ENCODE peak calls at places on chromosomes 3 and 15, in eight cellular contexts. H is SK-N-SH; B is naive thymus-derived CD4-positive, alpha-beta T cell; G is fibroblast of lung; V is CD8-positive, alpha-beta memory T cell; W is mesenchymal stem cell; L is RWPE1; Y is A549. A is an unnamed sample.

GRCh38 chr3:69079269-69080159 is 651 bp downstream of the UBA3 start:
- DNase-seq in Y (no peak), V (peak), H (peak), G (no peak), W (peak), B (no peak), L (peak), A (no peak)

GRCh38 chr3:45010718-45011355 is 15.3 kb upstream of the CLEC3B start:
- DNase-seq in Y (no peak), B (no peak), V (no peak), W (peak), H (no peak), L (no peak), G (peak), A (no peak)

GRCh38 chr15:31328425-31328998 is 1.9 kb downstream of the KLF13 start:
- DNase-seq in W (peak), Y (peak), V (peak), B (peak), L (peak), H (peak), G (peak), A (peak)

GRCh38 chr15:69997701-69998273 is 99.9 kb downstream of the TLE3 start:
- DNase-seq in V (no peak), Y (peak), G (peak), H (no peak), W (peak), L (peak), B (no peak), A (no peak)

GRCh38 chr15:28106294-28107110 is 7.4 kb upstream of the OCA2 start:
- DNase-seq in W (peak), H (peak), B (no peak), V (peak), G (peak), Y (peak), L (no peak), A (peak)

GRCh38 chr3:184560531-184560930 is 1.1 kb upstream of the EPHB3 start:
- DNase-seq in G (no peak), H (no peak), L (no peak), Y (no peak), W (no peak), B (no peak), V (no peak), A (no peak)

GRCh38 chr3:179967622-179968021 is 69.1 kb downstream of the PEX5L start:
- DNase-seq in H (no peak), Y (no peak), W (no peak), B (no peak), L (no peak), V (no peak), G (peak), A (no peak)

GRCh38 chr3:39064646-39065045 is 12.8 kb downstream of the WDR48 start:
- DNase-seq in V (no peak), B (no peak), H (no peak), L (no peak), Y (no peak), W (no peak), G (peak), A (no peak)

GRCh38 chr15:62976301-62976842 is 66.2 kb upstream of the TPM1 start:
- DNase-seq in H (no peak), W (peak), B (no peak), V (no peak), G (peak), Y (peak), L (no peak), A (no peak)

GRCh38 chr3:139418144-139418543 is 28.7 kb upstream of the COPB2 start:
- DNase-seq in L (no peak), B (no peak), W (no peak), Y (no peak), G (no peak), H (no peak), V (no peak), A (no peak)

GRCh38 chr3:154684021-154684420 is 254.0 kb upstream of the GPR149 start:
- DNase-seq in B (no peak), H (no peak), Y (no peak), W (no peak), G (no peak), V (no peak), L (no peak), A (no peak)

GRCh38 chr15:62306851-62307504 is 141.9 kb upstream of the C2CD4B start:
- DNase-seq in H (peak), W (peak), Y (peak), B (no peak), V (no peak), G (peak), L (peak), A (no peak)

GRCh38 chr3:37491776-37492175 is 317.4 kb upstream of the LRRFIP2 start:
- DNase-seq in V (no peak), B (no peak), Y (no peak), G (peak), L (no peak), H (no peak), W (no peak), A (no peak)

GRCh38 chr15:55320963-55321362 is 1.9 kb downstream of the PIGB start:
- DNase-seq in H (no peak), V (no peak), B (no peak), G (no peak), W (no peak), L (no peak), Y (no peak), A (no peak)

GRCh38 chr3:123652346-123652984 is 67.6 kb upstream of the HACD2 start:
- DNase-seq in V (no peak), B (no peak), Y (peak), G (peak), W (peak), L (peak), H (peak), A (no peak)

GRCh38 chr3:175737646-175738572 is 878.8 kb downstream of the NAALADL2 start:
- DNase-seq in H (no peak), G (peak), W (peak), V (no peak), L (peak), Y (no peak), B (no peak), A (no peak)

GRCh38 chr3:156536524-156537316 is 18.2 kb downstream of the SSR3 start:
- DNase-seq in L (no peak), W (peak), Y (no peak), H (no peak), V (no peak), G (peak), B (no peak), A (no peak)

GRCh38 chr3:133209871-133210550 is 171.8 kb downstream of the TMEM108 start:
- DNase-seq in W (peak), B (no peak), H (no peak), L (no peak), Y (no peak), V (no peak), G (peak), A (no peak)

GRCh38 chr3:32630266-32630665 is 54.7 kb upstream of the CNOT10 start:
- DNase-seq in H (no peak), G (no peak), W (peak), B (no peak), Y (peak), L (peak), V (no peak), A (no peak)

GRCh38 chr3:30141927-30142326 is 464.5 kb upstream of the TGFBR2 start:
- DNase-seq in W (no peak), G (no peak), Y (no peak), B (no peak), H (peak), V (no peak), L (no peak), A (no peak)

GRCh38 chr3:9934235-9934621 is 594 bp downstream of the CRELD1 start:
- DNase-seq in V (peak), L (no peak), H (peak), W (no peak), G (no peak), B (no peak), Y (no peak), A (peak)

GRCh38 chr3:12759693-12760565 is 870 bp upstream of the TMEM40 start:
- DNase-seq in V (no peak), Y (no peak), W (no peak), B (no peak), L (no peak), H (no peak), G (no peak), A (no peak)
- H3K27ac ChIP-seq in V (no peak), Y (no peak), W (peak), B (no peak), L (peak), H (no peak), G (no peak), A (no peak)

DNA sequence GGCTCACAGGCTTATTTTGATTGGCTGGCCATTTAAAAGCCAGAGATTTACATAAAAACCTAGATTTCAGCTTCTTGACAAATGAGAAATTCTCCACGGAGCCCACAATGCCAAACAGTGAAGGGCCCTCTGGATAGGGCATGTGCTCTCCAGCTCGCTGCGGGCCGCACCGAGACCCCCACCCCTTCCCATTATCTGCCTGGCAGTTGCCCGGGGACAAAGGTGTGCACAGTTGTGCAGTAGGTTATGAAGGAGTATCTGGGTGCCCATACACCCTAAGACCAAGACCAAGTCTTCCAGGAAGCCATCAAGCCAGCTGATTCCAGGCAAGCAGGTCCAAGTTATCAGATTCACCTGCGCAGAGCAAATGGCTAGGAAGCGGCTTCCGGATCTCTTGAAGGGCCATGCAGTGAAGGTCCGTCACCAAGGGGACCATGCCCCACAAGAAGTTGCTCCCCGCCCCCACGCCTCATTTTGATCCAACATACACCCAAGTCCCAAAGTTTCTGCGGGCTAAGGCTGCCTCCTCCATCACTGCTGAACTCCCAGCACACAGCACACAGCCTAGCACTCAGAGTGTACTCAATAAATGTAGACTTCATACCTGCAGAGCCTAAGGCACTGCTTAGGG is 1.3 kb downstream of the MRPS25 start:
- DNase-seq in V (no peak), W (no peak), Y (no peak), L (no peak), H (peak), G (no peak), B (no peak), A (no peak)
- H3K27ac ChIP-seq in V (peak), W (no peak), Y (peak), L (peak), H (no peak), G (peak), B (peak), A (peak)

DNA sequence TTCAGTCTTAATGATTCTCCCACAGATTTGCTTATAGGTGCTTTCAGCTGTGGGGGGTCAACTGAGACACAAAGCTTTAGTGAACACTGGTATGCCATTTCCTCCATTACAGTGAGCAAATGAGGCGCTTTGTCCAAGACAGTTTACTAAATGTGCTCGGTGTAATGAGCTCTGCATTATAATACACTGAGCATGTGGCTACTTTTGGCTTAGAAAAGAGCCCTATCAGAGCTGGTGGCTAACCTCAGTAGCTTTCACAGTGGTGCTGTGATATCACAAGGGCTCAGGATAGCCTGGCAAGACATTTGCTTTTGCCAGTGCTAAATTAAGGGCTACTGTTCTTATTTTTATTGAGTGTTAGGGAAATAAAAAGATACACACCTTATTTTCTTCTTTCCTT is 749.7 kb upstream of the ARPP21 start:
- DNase-seq in L (no peak), Y (no peak), B (no peak), G (no peak), W (no peak), V (no peak), H (no peak), A (no peak)
- H3K27ac ChIP-seq in L (no peak), Y (no peak), B (no peak), G (no peak), W (no peak), V (no peak), H (no peak), A (no peak)

DNA sequence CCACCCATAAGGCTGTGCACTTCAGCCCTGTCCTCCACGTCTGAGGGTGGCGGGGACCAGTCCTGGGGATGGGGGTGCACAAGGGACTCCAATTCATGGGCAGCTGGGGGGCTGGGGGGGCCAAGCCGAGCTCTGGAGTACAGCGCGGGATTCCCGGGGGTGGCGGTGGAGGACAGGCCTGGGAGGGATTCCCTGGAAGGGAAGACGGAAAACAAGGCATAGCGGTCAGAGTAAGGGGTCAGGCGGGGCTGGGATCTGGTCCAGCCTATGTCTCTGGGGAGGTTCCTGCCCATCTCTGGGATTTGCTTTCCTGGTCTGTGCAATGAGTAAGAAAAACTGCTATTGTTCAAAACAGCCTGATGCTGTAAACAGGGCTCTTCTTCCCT is 8.1 kb upstream of the IGDCC3 start:
- DNase-seq in Y (no peak), W (no peak), H (no peak), G (no peak), B (no peak), L (no peak), V (no peak), A (no peak)
- H3K27ac ChIP-seq in Y (no peak), W (no peak), H (no peak), G (no peak), B (no peak), L (no peak), V (no peak), A (no peak)

GRCh38 chr3:177608443-177608842 is 411.2 kb upstream of the TBL1XR1 start:
- DNase-seq in W (no peak), G (no peak), H (no peak), V (no peak), L (no peak), Y (no peak), B (no peak), A (no peak)

GRCh38 chr3:177611781-177612389 is 414.6 kb upstream of the TBL1XR1 start:
- DNase-seq in B (no peak), V (no peak), H (no peak), L (no peak), Y (no peak), G (no peak), W (no peak), A (no peak)

GRCh38 chr3:177609613-177610012 is 412.3 kb upstream of the TBL1XR1 start:
- DNase-seq in W (no peak), G (no peak), H (no peak), B (no peak), V (no peak), L (no peak), Y (no peak), A (no peak)

GRCh38 chr3:177610262-177610661 is 413.0 kb upstream of the TBL1XR1 start:
- DNase-seq in L (no peak), W (no peak), H (no peak), V (no peak), G (no peak), B (no peak), Y (no peak), A (no peak)

DNA sequence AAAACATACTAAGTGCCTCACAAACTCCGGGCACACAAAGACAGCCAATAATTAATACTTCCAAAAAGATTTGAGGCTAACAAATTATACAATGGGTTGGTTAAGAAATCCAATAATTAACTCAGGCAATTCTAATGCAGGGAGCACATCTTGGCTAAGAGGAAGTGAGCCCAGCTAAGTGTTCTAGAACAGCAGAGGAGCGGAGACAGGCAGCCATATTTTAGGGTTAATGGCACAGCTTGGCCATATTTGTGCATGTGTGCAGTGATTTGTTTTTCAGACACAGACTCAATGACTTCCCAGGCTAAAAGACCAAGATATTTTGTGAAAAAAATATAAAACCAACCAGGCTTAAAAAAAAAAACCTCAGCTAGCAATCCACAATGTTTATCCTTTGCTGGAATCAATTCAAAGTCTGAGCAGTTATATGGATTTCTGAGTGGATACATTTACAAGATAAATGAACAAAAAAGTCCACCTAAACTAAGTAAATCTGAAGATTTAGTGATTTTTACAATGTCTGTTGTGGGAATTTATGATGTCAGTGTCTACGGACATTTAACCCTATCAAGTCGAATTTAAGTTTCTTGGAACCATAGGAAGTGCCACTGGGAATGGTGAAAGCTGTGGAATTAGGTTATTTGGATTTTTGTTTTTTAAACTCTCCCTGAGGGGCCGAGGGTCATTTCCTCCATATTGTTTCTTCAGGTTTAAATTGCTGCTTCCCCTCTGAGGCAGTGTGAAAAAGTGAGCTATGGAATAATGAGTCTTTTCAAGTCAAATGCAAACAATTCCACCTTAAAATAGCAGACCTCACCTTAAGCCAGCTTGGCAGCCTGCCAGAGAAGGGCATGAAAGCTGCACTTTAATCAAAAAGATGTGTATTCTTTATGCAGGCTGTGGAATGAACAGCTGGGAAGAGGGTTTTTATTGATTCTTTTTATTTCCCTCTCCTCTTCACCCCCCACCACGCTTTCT is 413.7 kb upstream of the TBL1XR1 start:
- DNase-seq in H (no peak), L (no peak), V (no peak), Y (no peak), W (no peak), G (peak), B (peak), A (peak)
- H3K27ac ChIP-seq in H (no peak), L (no peak), V (no peak), Y (peak), W (no peak), G (no peak), B (no peak), A (no peak)

GRCh38 chr3:197354195-197355059 is 56.0 kb upstream of the DLG1 start:
- DNase-seq in B (no peak), V (no peak), Y (no peak), G (peak), W (peak), H (peak), L (no peak), A (no peak)
- H3K27ac ChIP-seq in B (no peak), V (no peak), Y (no peak), G (no peak), W (peak), H (no peak), L (no peak), A (no peak)

GRCh38 chr15:99172989-99173388 is 68.1 kb downstream of the SYNM start:
- DNase-seq in V (no peak), W (no peak), L (no peak), Y (no peak), H (no peak), G (no peak), B (no peak), A (no peak)
- H3K27ac ChIP-seq in V (no peak), W (no peak), L (no peak), Y (no peak), H (no peak), G (no peak), B (no peak), A (no peak)

GRCh38 chr3:49397470-49397869 is 14.3 kb downstream of the RHOA start:
- DNase-seq in H (peak), L (no peak), Y (peak), W (peak), V (no peak), B (no peak), G (no peak), A (no peak)
- H3K27ac ChIP-seq in H (no peak), L (no peak), Y (no peak), W (no peak), V (no peak), B (no peak), G (no peak), A (no peak)

GRCh38 chr3:188176884-188177283 is 22.9 kb downstream of the LPP start:
- DNase-seq in V (no peak), W (no peak), H (no peak), Y (no peak), L (no peak), B (no peak), G (no peak), A (no peak)

GRCh38 chr3:188180114-188180513 is 26.2 kb downstream of the LPP start:
- DNase-seq in G (no peak), V (no peak), W (no peak), H (no peak), B (no peak), Y (no peak), L (no peak), A (no peak)

GRCh38 chr3:188178293-188178950 is 24.5 kb downstream of the LPP start:
- DNase-seq in L (no peak), Y (peak), G (no peak), H (no peak), B (no peak), W (no peak), V (no peak), A (no peak)

GRCh38 chr3:188177721-188178120 is 23.8 kb downstream of the LPP start:
- DNase-seq in L (no peak), G (no peak), B (no peak), W (no peak), V (no peak), H (no peak), Y (no peak), A (no peak)

GRCh38 chr3:188179006-188179966 is 25.3 kb downstream of the LPP start:
- DNase-seq in G (peak), B (no peak), V (no peak), W (peak), L (no peak), Y (no peak), H (no peak), A (no peak)
- H3K27ac ChIP-seq in G (peak), B (no peak), V (no peak), W (peak), L (no peak), Y (no peak), H (no peak), A (no peak)

GRCh38 chr3:171850968-171851600 is 7.9 kb downstream of the TMEM212 start:
- DNase-seq in Y (no peak), V (no peak), B (no peak), L (no peak), W (no peak), G (no peak), H (no peak), A (no peak)
- H3K27ac ChIP-seq in Y (peak), V (no peak), B (no peak), L (no peak), W (no peak), G (no peak), H (peak), A (no peak)